ENCODE peak calls at places on chromosomes 12 and 14, in eight cellular contexts. One of them, this sample, is unnamed.

GRCh38 chr12:28961948-28962384 is 187.1 kb upstream of the FAR2 start:
- DNase-seq in OCI-LY7: no peak
- DNase-seq in GM23338: no peak
- DNase-seq in HCT116: no peak
- DNase-seq in SK-N-SH: no peak
- DNase-seq in PC-3: peak
- DNase-seq in neural progenitor cell: no peak
- DNase-seq in GM23248: no peak
- DNase-seq in this sample: no peak

GRCh38 chr12:15956413-15957185 is 45.5 kb downstream of the DERA start:
- DNase-seq in HCT116: peak
- DNase-seq in GM23248: no peak
- DNase-seq in neural progenitor cell: no peak
- DNase-seq in GM23338: no peak
- DNase-seq in PC-3: peak
- DNase-seq in OCI-LY7: no peak
- DNase-seq in SK-N-SH: no peak
- DNase-seq in this sample: peak

GRCh38 chr12:109720856-109721189 is 7.2 kb downstream of the FAM222A start:
- DNase-seq in PC-3: no peak
- DNase-seq in OCI-LY7: no peak
- DNase-seq in neural progenitor cell: no peak
- DNase-seq in HCT116: no peak
- DNase-seq in GM23338: no peak
- DNase-seq in SK-N-SH: no peak
- DNase-seq in GM23248: no peak
- DNase-seq in this sample: no peak

GRCh38 chr12:69433653-69434052 is 36.5 kb upstream of the FRS2 start:
- DNase-seq in neural progenitor cell: no peak
- DNase-seq in GM23248: no peak
- DNase-seq in HCT116: no peak
- DNase-seq in OCI-LY7: no peak
- DNase-seq in PC-3: no peak
- DNase-seq in SK-N-SH: no peak
- DNase-seq in GM23338: no peak
- DNase-seq in this sample: no peak

GRCh38 chr12:5588231-5588995 is 156.5 kb downstream of the NTF3 start:
- DNase-seq in SK-N-SH: no peak
- DNase-seq in GM23248: peak
- DNase-seq in PC-3: no peak
- DNase-seq in GM23338: no peak
- DNase-seq in OCI-LY7: no peak
- DNase-seq in HCT116: no peak
- DNase-seq in neural progenitor cell: no peak
- DNase-seq in this sample: no peak

GRCh38 chr14:90060312-90060964 is 1.4 kb upstream of the KCNK13 start:
- DNase-seq in GM23248: peak
- DNase-seq in PC-3: peak
- DNase-seq in neural progenitor cell: peak
- DNase-seq in GM23338: peak
- DNase-seq in SK-N-SH: peak
- DNase-seq in OCI-LY7: no peak
- DNase-seq in HCT116: peak
- DNase-seq in this sample: peak

GRCh38 chr14:71856199-71856919 is 75.9 kb upstream of the RGS6 start:
- DNase-seq in OCI-LY7: peak
- DNase-seq in neural progenitor cell: no peak
- DNase-seq in GM23248: no peak
- DNase-seq in SK-N-SH: no peak
- DNase-seq in GM23338: no peak
- DNase-seq in PC-3: no peak
- DNase-seq in HCT116: no peak
- DNase-seq in this sample: no peak

GRCh38 chr12:65308601-65309071 is 30.2 kb downstream of the MSRB3 start:
- DNase-seq in neural progenitor cell: no peak
- DNase-seq in PC-3: peak
- DNase-seq in GM23248: peak
- DNase-seq in OCI-LY7: no peak
- DNase-seq in GM23338: no peak
- DNase-seq in HCT116: no peak
- DNase-seq in SK-N-SH: no peak
- DNase-seq in this sample: no peak

GRCh38 chr14:33435911-33436310 is 497.2 kb downstream of the NPAS3 start:
- DNase-seq in neural progenitor cell: no peak
- DNase-seq in GM23248: peak
- DNase-seq in OCI-LY7: no peak
- DNase-seq in SK-N-SH: no peak
- DNase-seq in GM23338: no peak
- DNase-seq in HCT116: no peak
- DNase-seq in PC-3: peak
- DNase-seq in this sample: no peak

GRCh38 chr12:57008113-57008687 is 1.9 kb upstream of the ZBTB39 start:
- DNase-seq in GM23248: peak
- DNase-seq in neural progenitor cell: peak
- DNase-seq in GM23338: peak
- DNase-seq in OCI-LY7: peak
- DNase-seq in SK-N-SH: peak
- DNase-seq in PC-3: peak
- DNase-seq in HCT116: peak
- DNase-seq in this sample: peak

GRCh38 chr12:3161861-3162260 is 84.7 kb downstream of the TSPAN9 start:
- DNase-seq in PC-3: no peak
- DNase-seq in OCI-LY7: no peak
- DNase-seq in neural progenitor cell: no peak
- DNase-seq in HCT116: no peak
- DNase-seq in GM23338: peak
- DNase-seq in GM23248: no peak
- DNase-seq in SK-N-SH: no peak
- DNase-seq in this sample: no peak

GRCh38 chr12:49233842-49234526 is 30.9 kb upstream of the TUBA1C start:
- DNase-seq in GM23248: no peak
- DNase-seq in HCT116: no peak
- DNase-seq in SK-N-SH: no peak
- DNase-seq in neural progenitor cell: no peak
- DNase-seq in GM23338: peak
- DNase-seq in PC-3: no peak
- DNase-seq in OCI-LY7: no peak
- DNase-seq in this sample: no peak

DNA sequence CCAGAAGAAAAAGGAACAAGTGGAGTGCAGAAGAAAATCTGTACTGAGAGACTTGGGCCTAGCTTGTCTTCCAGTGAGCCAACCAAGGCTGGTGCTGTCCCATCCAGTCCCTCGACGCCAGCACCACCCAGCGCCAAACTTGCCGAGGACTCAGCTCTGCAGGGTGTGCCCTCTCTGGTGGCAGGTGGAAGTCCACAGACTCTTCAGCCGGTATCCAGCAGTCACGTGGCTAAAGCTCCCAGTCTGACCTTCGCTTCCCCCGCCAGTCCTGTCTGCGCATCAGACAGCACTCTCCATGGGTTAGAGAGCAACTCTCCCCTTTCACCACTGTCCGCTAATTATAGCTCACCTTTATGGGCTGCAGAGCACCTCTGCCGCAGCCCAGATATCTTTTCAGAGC is 15.6 kb downstream of the CIPC start:
- DNase-seq in PC-3: no peak
- DNase-seq in GM23338: no peak
- DNase-seq in OCI-LY7: no peak
- DNase-seq in neural progenitor cell: no peak
- DNase-seq in SK-N-SH: no peak
- DNase-seq in GM23248: no peak
- DNase-seq in HCT116: no peak
- DNase-seq in this sample: no peak
- H2AFZ ChIP-seq in PC-3: no peak
- H2AFZ ChIP-seq in GM23338: no peak
- H2AFZ ChIP-seq in OCI-LY7: no peak
- H2AFZ ChIP-seq in neural progenitor cell: no peak
- H2AFZ ChIP-seq in SK-N-SH: no peak
- H2AFZ ChIP-seq in GM23248: no peak
- H2AFZ ChIP-seq in HCT116: no peak
- H2AFZ ChIP-seq in this sample: no peak

DNA sequence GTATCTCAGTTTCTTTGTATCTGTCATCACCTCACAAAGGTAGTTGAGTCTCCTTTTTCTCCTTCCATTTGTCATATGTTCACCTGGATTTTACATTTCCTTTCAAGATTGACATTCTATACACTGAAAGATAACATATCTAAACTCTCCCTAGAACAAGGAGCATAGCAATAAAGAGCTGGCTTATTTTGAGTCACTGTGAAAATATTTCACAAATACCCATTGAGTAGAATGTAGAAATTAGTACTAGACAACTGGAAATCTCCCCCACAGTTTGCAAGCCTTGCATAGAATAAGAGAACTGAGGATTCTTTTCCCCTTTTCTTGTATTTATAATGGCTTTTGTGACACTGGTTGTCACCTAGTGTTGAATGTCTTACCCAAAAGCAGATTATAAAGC is 111.2 kb downstream of the KICS2 start:
- DNase-seq in GM23338: no peak
- DNase-seq in PC-3: peak
- DNase-seq in neural progenitor cell: no peak
- DNase-seq in HCT116: no peak
- DNase-seq in OCI-LY7: no peak
- DNase-seq in SK-N-SH: no peak
- DNase-seq in GM23248: peak
- DNase-seq in this sample: no peak
- TF ChIP-seq EZH2phosphoT487 in GM23338: no peak
- TF ChIP-seq EZH2phosphoT487 in PC-3: no peak
- TF ChIP-seq EZH2phosphoT487 in neural progenitor cell: no peak
- TF ChIP-seq EZH2phosphoT487 in HCT116: no peak
- TF ChIP-seq EZH2phosphoT487 in OCI-LY7: no peak
- TF ChIP-seq EZH2phosphoT487 in SK-N-SH: no peak
- TF ChIP-seq EZH2phosphoT487 in GM23248: no peak
- TF ChIP-seq EZH2phosphoT487 in this sample: no peak

GRCh38 chr12:32754101-32754500 is 1.6 kb downstream of the YARS2 start:
- DNase-seq in neural progenitor cell: no peak
- DNase-seq in HCT116: no peak
- DNase-seq in GM23338: peak
- DNase-seq in PC-3: peak
- DNase-seq in GM23248: peak
- DNase-seq in OCI-LY7: no peak
- DNase-seq in SK-N-SH: no peak
- DNase-seq in this sample: no peak

GRCh38 chr12:32756476-32757158 is 920 bp upstream of the YARS2 start:
- DNase-seq in neural progenitor cell: peak
- DNase-seq in SK-N-SH: peak
- DNase-seq in GM23338: peak
- DNase-seq in PC-3: peak
- DNase-seq in OCI-LY7: no peak
- DNase-seq in GM23248: no peak
- DNase-seq in HCT116: no peak
- DNase-seq in this sample: no peak

GRCh38 chr12:32755654-32756475 is at the start of gene YARS2:
- DNase-seq in neural progenitor cell: peak
- DNase-seq in GM23338: peak
- DNase-seq in SK-N-SH: peak
- DNase-seq in HCT116: peak
- DNase-seq in PC-3: peak
- DNase-seq in OCI-LY7: peak
- DNase-seq in GM23248: peak
- DNase-seq in this sample: peak

GRCh38 chr12:32753605-32754004 is 2.1 kb downstream of the YARS2 start:
- DNase-seq in PC-3: no peak
- DNase-seq in SK-N-SH: no peak
- DNase-seq in GM23248: no peak
- DNase-seq in HCT116: no peak
- DNase-seq in neural progenitor cell: no peak
- DNase-seq in GM23338: no peak
- DNase-seq in OCI-LY7: no peak
- DNase-seq in this sample: no peak

GRCh38 chr12:32755051-32755653 is 545 bp downstream of the YARS2 start:
- DNase-seq in GM23338: peak
- DNase-seq in OCI-LY7: peak
- DNase-seq in SK-N-SH: peak
- DNase-seq in neural progenitor cell: peak
- DNase-seq in HCT116: peak
- DNase-seq in PC-3: peak
- DNase-seq in GM23248: peak
- DNase-seq in this sample: peak
- H2AFZ ChIP-seq in GM23338: peak
- H2AFZ ChIP-seq in OCI-LY7: peak
- H2AFZ ChIP-seq in SK-N-SH: peak
- H2AFZ ChIP-seq in neural progenitor cell: peak
- H2AFZ ChIP-seq in HCT116: peak
- H2AFZ ChIP-seq in PC-3: peak
- H2AFZ ChIP-seq in GM23248: peak
- H2AFZ ChIP-seq in this sample: peak

GRCh38 chr14:94572637-94573303 is 8.5 kb upstream of the SERPINA5 start:
- DNase-seq in GM23338: no peak
- DNase-seq in OCI-LY7: no peak
- DNase-seq in PC-3: no peak
- DNase-seq in SK-N-SH: no peak
- DNase-seq in neural progenitor cell: no peak
- DNase-seq in GM23248: no peak
- DNase-seq in HCT116: no peak
- DNase-seq in this sample: no peak

GRCh38 chr14:94570002-94570400 is 8.8 kb downstream of the SERPINA4 start:
- DNase-seq in SK-N-SH: no peak
- DNase-seq in GM23338: no peak
- DNase-seq in HCT116: no peak
- DNase-seq in GM23248: no peak
- DNase-seq in neural progenitor cell: no peak
- DNase-seq in PC-3: no peak
- DNase-seq in OCI-LY7: no peak
- DNase-seq in this sample: no peak

GRCh38 chr14:94571950-94572349 is 9.3 kb upstream of the SERPINA5 start:
- DNase-seq in HCT116: no peak
- DNase-seq in neural progenitor cell: no peak
- DNase-seq in PC-3: no peak
- DNase-seq in GM23338: no peak
- DNase-seq in GM23248: peak
- DNase-seq in OCI-LY7: no peak
- DNase-seq in SK-N-SH: no peak
- DNase-seq in this sample: no peak

GRCh38 chr14:94570440-94570839 is 9.2 kb downstream of the SERPINA4 start:
- DNase-seq in neural progenitor cell: no peak
- DNase-seq in GM23338: no peak
- DNase-seq in PC-3: no peak
- DNase-seq in HCT116: no peak
- DNase-seq in GM23248: no peak
- DNase-seq in SK-N-SH: no peak
- DNase-seq in OCI-LY7: no peak
- DNase-seq in this sample: no peak

GRCh38 chr14:94571395-94571794 is 9.8 kb upstream of the SERPINA5 start:
- DNase-seq in OCI-LY7: no peak
- DNase-seq in GM23338: no peak
- DNase-seq in GM23248: peak
- DNase-seq in neural progenitor cell: no peak
- DNase-seq in SK-N-SH: no peak
- DNase-seq in PC-3: no peak
- DNase-seq in HCT116: no peak
- DNase-seq in this sample: no peak
- TF ChIP-seq EZH2phosphoT487 in OCI-LY7: no peak
- TF ChIP-seq EZH2phosphoT487 in GM23338: no peak
- TF ChIP-seq EZH2phosphoT487 in GM23248: no peak
- TF ChIP-seq EZH2phosphoT487 in neural progenitor cell: no peak
- TF ChIP-seq EZH2phosphoT487 in SK-N-SH: no peak
- TF ChIP-seq EZH2phosphoT487 in PC-3: no peak
- TF ChIP-seq EZH2phosphoT487 in HCT116: no peak
- TF ChIP-seq EZH2phosphoT487 in this sample: no peak